ENCODE peak calls at places on chromosomes 11 and 22, in five cellular contexts. P, I, B, K and T are unnamed samples.
A peak's percentile ranks its signal among the peaks of the same experiment; 100 is the strongest.

GRCh38 chr11:115425816-115426215 is 78.4 kb downstream of the CADM1 start:
- DNase-seq in P (no peak), I (no peak), B (no peak), K (no peak), T (no peak)

GRCh38 chr11:97364047-97364446 is 974.2 kb downstream of the JRKL start:
- DNase-seq in P (peak; percentile 74), I (no peak), B (no peak), K (no peak), T (no peak)

GRCh38 chr11:28966951-28967350 is 858.8 kb downstream of the METTL15 start:
- DNase-seq in P (peak; percentile 35), I (no peak), B (no peak), K (no peak), T (no peak)

GRCh38 chr22:30198152-30198845 is 48.3 kb downstream of the LIF start:
- DNase-seq in P (no peak), I (no peak), B (no peak), K (no peak), T (no peak)

GRCh38 chr22:19514831-19515565 is 9.2 kb downstream of the CLDN5 start:
- DNase-seq in P (peak; percentile 8), I (peak; percentile 3), B (no peak), K (no peak), T (no peak)

GRCh38 chr11:63760487-63761079 is 8.0 kb downstream of the ZFTA start:
- DNase-seq in P (no peak), I (no peak), B (no peak), K (no peak), T (no peak)

GRCh38 chr11:116457336-116458007 is 315.3 kb downstream of the BUD13 start:
- DNase-seq in P (no peak), I (peak; percentile 28), B (no peak), K (no peak), T (no peak)

GRCh38 chr11:88421530-88421929 is 84.0 kb upstream of the CTSC start:
- DNase-seq in P (no peak), I (peak; percentile 24), B (no peak), K (no peak), T (no peak)

GRCh38 chr11:17930544-17931144 is 82.2 kb downstream of the SERGEF start:
- DNase-seq in P (no peak), I (no peak), B (no peak), K (no peak), T (no peak)

GRCh38 chr11:46248270-46249102 is 29.0 kb upstream of the CREB3L1 start:
- DNase-seq in P (peak; percentile 95), I (no peak), B (no peak), K (peak; percentile 95), T (no peak)

GRCh38 chr11:79045811-79046304 is 395.0 kb downstream of the TENM4 start:
- DNase-seq in P (peak; percentile 43), I (no peak), B (no peak), K (peak; percentile 20), T (no peak)

GRCh38 chr11:85826096-85826855 is 15.3 kb upstream of the SYTL2 start:
- DNase-seq in P (peak; percentile 39), I (peak; percentile 46), B (no peak), K (peak; percentile 25), T (no peak)

GRCh38 chr11:72116019-72116755 is 3.7 kb upstream of the ANAPC15 start:
- DNase-seq in P (no peak), I (no peak), B (no peak), K (no peak), T (no peak)

GRCh38 chr11:62689421-62690183 is at the start of gene LRRN4CL:
- DNase-seq in P (peak; percentile 74), I (no peak), B (no peak), K (peak; percentile 88), T (no peak)

GRCh38 chr11:3160252-3161031 is 4.7 kb downstream of the OSBPL5 start:
- DNase-seq in P (peak; percentile 97), I (peak; percentile 85), B (peak; percentile 83), K (peak; percentile 88), T (peak; percentile 74)

GRCh38 chr11:5818245-5818865 is 9.6 kb downstream of the OR52N2 start:
- DNase-seq in P (no peak), I (no peak), B (no peak), K (no peak), T (no peak)

GRCh38 chr22:24507742-24508141 is 12.6 kb downstream of the UPB1 start:
- DNase-seq in P (no peak), I (peak; percentile 74), B (no peak), K (no peak), T (no peak)

GRCh38 chr11:92626624-92627023 is 342.8 kb upstream of the MTNR1B start:
- DNase-seq in P (no peak), I (no peak), B (no peak), K (no peak), T (no peak)

GRCh38 chr22:30934053-30934452 is 34.5 kb downstream of the MORC2 start:
- DNase-seq in P (no peak), I (no peak), B (no peak), K (no peak), T (no peak)

GRCh38 chr22:39524753-39525657 is 4.6 kb downstream of the ATF4 start:
- DNase-seq in P (no peak), I (no peak), B (no peak), K (no peak), T (no peak)

GRCh38 chr11:103871923-103872551 is 164.4 kb upstream of the DDI1 start:
- DNase-seq in P (no peak), I (no peak), B (no peak), K (no peak), T (no peak)

GRCh38 chr11:69661413-69661715 is 13.8 kb downstream of the LTO1 start:
- DNase-seq in P (no peak), I (no peak), B (no peak), K (no peak), T (no peak)

GRCh38 chr11:73577496-73577917 is 20.4 kb downstream of the FAM168A start:
- DNase-seq in P (peak; percentile 60), I (no peak), B (no peak), K (peak; percentile 65), T (no peak)

GRCh38 chr11:122746611-122747305 is 91.2 kb downstream of the UBASH3B start:
- DNase-seq in P (no peak), I (no peak), B (no peak), K (no peak), T (no peak)

GRCh38 chr11:8228206-8228605 is 35.5 kb downstream of the LMO1 start:
- DNase-seq in P (no peak), I (no peak), B (no peak), K (no peak), T (no peak)

GRCh38 chr11:34234086-34234740 is 123.6 kb downstream of the ABTB2 start:
- DNase-seq in P (peak; percentile 56), I (peak; percentile 71), B (no peak), K (peak; percentile 21), T (no peak)

GRCh38 chr11:69370984-69371709 is 77.2 kb downstream of the MYEOV start:
- DNase-seq in P (no peak), I (no peak), B (no peak), K (no peak), T (no peak)

GRCh38 chr11:76610871-76611475 is 59.6 kb downstream of the LRRC32 start:
- DNase-seq in P (no peak), I (no peak), B (peak; percentile 77), K (no peak), T (no peak)

GRCh38 chr22:20526628-20527355 is 19.4 kb downstream of the MED15 start:
- DNase-seq in P (peak; percentile 70), I (peak; percentile 3), B (no peak), K (peak; percentile 88), T (no peak)

GRCh38 chr11:111676878-111677585 is 74.8 kb downstream of the SIK2 start:
- DNase-seq in P (peak; percentile 38), I (no peak), B (no peak), K (peak; percentile 19), T (no peak)

GRCh38 chr11:65551572-65552398 is 6.4 kb downstream of the LTBP3 start:
- DNase-seq in P (no peak), I (no peak), B (peak; percentile 85), K (no peak), T (peak; percentile 28)

GRCh38 chr11:113119074-113119473 is 157.9 kb downstream of the NCAM1 start:
- DNase-seq in P (peak; percentile 10), I (no peak), B (no peak), K (no peak), T (peak; percentile 23)

GRCh38 chr11:17827006-17827405 is 92.4 kb downstream of the KCNC1 start:
- DNase-seq in P (no peak), I (peak; percentile 53), B (no peak), K (no peak), T (peak; percentile 25)